ENCODE peak calls at places on chromosomes 12 and 14, in five cellular contexts. U is Caki2, M is NCI-H2171 treated with DMSO at 0.1 percent for 48 hours, G is dermis microvascular lymphatic vessel endothelial cell, I is GF-D8. O is an unnamed sample.

GRCh38 chr14:64186231-64187129 is 107.7 kb downstream of the ESR2 start:
- DNase-seq in U (no peak), M (no peak), G (no peak), I (no peak), O (no peak)

GRCh38 chr12:94656556-94656955 is 6.2 kb upstream of the TMCC3 start:
- DNase-seq in U (no peak), M (no peak), G (no peak), I (no peak), O (no peak)

GRCh38 chr12:95336387-95337067 is 118.9 kb downstream of the VEZT start:
- DNase-seq in U (peak), M (peak), G (peak), I (no peak), O (peak)

GRCh38 chr12:91833780-91834359 is 311.8 kb downstream of the BTG1 start:
- DNase-seq in U (no peak), M (no peak), G (peak), I (no peak), O (no peak)

GRCh38 chr12:111773801-111774551 is 7.2 kb downstream of the ALDH2 start:
- DNase-seq in U (peak), M (no peak), G (peak), I (no peak), O (no peak)

GRCh38 chr14:51939727-51940126 is 49.6 kb upstream of the RTRAF start:
- DNase-seq in U (no peak), M (no peak), G (no peak), I (no peak), O (no peak)

GRCh38 chr12:1197264-1198018 is 206.4 kb downstream of the ERC1 start:
- DNase-seq in U (no peak), M (no peak), G (no peak), I (no peak), O (no peak)

GRCh38 chr12:5318874-5319273 is 113.0 kb upstream of the NTF3 start:
- DNase-seq in U (peak), M (no peak), G (no peak), I (no peak), O (no peak)

GRCh38 chr14:29908652-29909577 is 18.7 kb downstream of the PRKD1 start:
- DNase-seq in U (no peak), M (no peak), G (no peak), I (no peak), O (no peak)

GRCh38 chr14:75715926-75716780 is 55.1 kb downstream of the TTLL5 start:
- DNase-seq in U (peak), M (no peak), G (no peak), I (no peak), O (no peak)

GRCh38 chr14:68940614-68941185 is 38.4 kb downstream of the ACTN1 start:
- DNase-seq in U (peak), M (no peak), G (no peak), I (no peak), O (no peak)

GRCh38 chr12:122001379-122002209 is 20.1 kb upstream of the BCL7A start:
- DNase-seq in U (no peak), M (peak), G (no peak), I (no peak), O (no peak)

GRCh38 chr14:43116341-43116740 is 1390.7 kb downstream of the FSCB start:
- DNase-seq in U (peak), M (no peak), G (no peak), I (no peak), O (no peak)

GRCh38 chr12:28340261-28340660 is 150.0 kb downstream of the CCDC91 start:
- DNase-seq in U (no peak), M (no peak), G (peak), I (no peak), O (no peak)

GRCh38 chr12:67415473-67415872 is 146.3 kb downstream of the CAND1 start:
- DNase-seq in U (peak), M (peak), G (no peak), I (no peak), O (peak)

GRCh38 chr12:6372403-6373003 is 2.9 kb downstream of the SCNN1A start:
- DNase-seq in U (peak), M (peak), G (peak), I (peak), O (no peak)

GRCh38 chr14:70885343-70886014 is 21.8 kb upstream of the PCNX1 start:
- DNase-seq in U (no peak), M (no peak), G (no peak), I (no peak), O (peak)

GRCh38 chr14:39050389-39050788 is 52.6 kb downstream of the SEC23A start:
- DNase-seq in U (peak), M (no peak), G (peak), I (no peak), O (no peak)

GRCh38 chr12:4449862-4450222 is 4.2 kb upstream of the FGF6 start:
- DNase-seq in U (no peak), M (peak), G (no peak), I (no peak), O (peak)

GRCh38 chr12:104691661-104692334 is 235.1 kb downstream of the CHST11 start:
- DNase-seq in U (no peak), M (no peak), G (no peak), I (no peak), O (no peak)

GRCh38 chr12:31837913-31838312 is 109.1 kb upstream of the AMN1 start:
- DNase-seq in U (no peak), M (no peak), G (no peak), I (no peak), O (no peak)

GRCh38 chr12:60437297-60437696 is 841.5 kb downstream of the SLC16A7 start:
- DNase-seq in U (no peak), M (no peak), G (peak), I (no peak), O (no peak)

GRCh38 chr12:106219043-106219442 is 28.8 kb downstream of the CKAP4 start:
- DNase-seq in U (no peak), M (no peak), G (no peak), I (no peak), O (no peak)

GRCh38 chr12:28035483-28035882 is 63.0 kb upstream of the PTHLH start:
- DNase-seq in U (peak), M (peak), G (peak), I (no peak), O (no peak)

GRCh38 chr14:87896393-87897380 is 96.3 kb downstream of the GALC start:
- DNase-seq in U (peak), M (peak), G (peak), I (no peak), O (peak)

GRCh38 chr14:69002069-69002468 is 23.0 kb upstream of the ACTN1 start:
- DNase-seq in U (no peak), M (no peak), G (peak), I (no peak), O (no peak)

GRCh38 chr14:68510201-68510600 is 282.7 kb downstream of the ZFP36L1 start:
- DNase-seq in U (no peak), M (no peak), G (no peak), I (no peak), O (no peak)

GRCh38 chr12:85076688-85077430 is 40.7 kb downstream of the LRRIQ1 start:
- DNase-seq in U (peak), M (peak), G (peak), I (peak), O (peak)

GRCh38 chr12:75759842-75760260 is 248.4 kb upstream of the KRR1 start:
- DNase-seq in U (peak), M (no peak), G (no peak), I (no peak), O (no peak)

GRCh38 chr14:71063351-71063750 is 156.1 kb downstream of the PCNX1 start:
- DNase-seq in U (no peak), M (no peak), G (no peak), I (no peak), O (no peak)

GRCh38 chr12:7375145-7375543 is 68.8 kb downstream of the CD163L1 start:
- DNase-seq in U (no peak), M (no peak), G (no peak), I (no peak), O (no peak)

GRCh38 chr12:100668939-100669536 is 95.6 kb downstream of the GAS2L3 start:
- DNase-seq in U (peak), M (peak), G (peak), I (peak), O (peak)

GRCh38 chr12:110355080-110355479 is 48.4 kb downstream of the ANAPC7 start:
- DNase-seq in U (no peak), M (no peak), G (peak), I (no peak), O (peak)

GRCh38 chr14:104139460-104140212 is 1.2 kb downstream of the KIF26A start:
- DNase-seq in U (no peak), M (no peak), G (no peak), I (no peak), O (no peak)

GRCh38 chr12:14322403-14322802 is 43.1 kb upstream of the ATF7IP start:
- DNase-seq in U (no peak), M (no peak), G (no peak), I (no peak), O (no peak)

O was measured in Karpas-422.